ENCODE peak calls at places on chromosome 22, in five cellular contexts. N is fibroblast of the aortic adventitia, K is Peyer's patch, H is transverse colon, U is lower lobe of right lung. B is an unnamed sample.

GRCh38 chr22:36350751-36351594 is 36.8 kb downstream of the MYH9 start:
- DNase-seq in N (no peak), K (no peak), H (no peak), U (no peak), B (no peak)

GRCh38 chr22:41403532-41404318 is 22.0 kb downstream of the TEF start:
- DNase-seq in N (peak), K (peak), H (peak), U (peak), B (peak)

GRCh38 chr22:48192920-48193319 is 1430.5 kb downstream of the TBC1D22A start:
- DNase-seq in N (no peak), K (no peak), H (no peak), U (no peak), B (no peak)

GRCh38 chr22:50585781-50586180 is 3.1 kb upstream of the CHKB start:
- DNase-seq in N (no peak), K (no peak), H (no peak), U (no peak), B (peak)

GRCh38 chr22:19069451-19069850 is 52.8 kb downstream of the DGCR2 start:
- DNase-seq in N (no peak), K (no peak), H (no peak), U (no peak), B (no peak)

GRCh38 chr22:17085277-17086091 is 684 bp downstream of the IL17RA start:
- DNase-seq in N (peak), K (peak), H (peak), U (peak), B (no peak)

GRCh38 chr22:20013382-20013871 is 3.2 kb downstream of the ARVCF start:
- DNase-seq in N (peak), K (peak), H (peak), U (peak), B (peak)

GRCh38 chr22:48947636-48948035 is 880.0 kb downstream of the BRD1 start:
- DNase-seq in N (no peak), K (no peak), H (no peak), U (no peak), B (peak)

GRCh38 chr22:19576460-19577421 is 52.5 kb upstream of the CLDN5 start:
- DNase-seq in N (peak), K (no peak), H (no peak), U (no peak), B (no peak)

GRCh38 chr22:31504282-31504681 is 7.9 kb downstream of the SFI1 start:
- DNase-seq in N (peak), K (no peak), H (no peak), U (no peak), B (no peak)

GRCh38 chr22:37520754-37521153 is 1.5 kb upstream of the CARD10 start:
- DNase-seq in N (no peak), K (no peak), H (no peak), U (no peak), B (no peak)

GRCh38 chr22:37784829-37785495 is 22.8 kb upstream of the GCAT start:
- DNase-seq in N (no peak), K (peak), H (peak), U (peak), B (no peak)

GRCh38 chr22:49632199-49633009 is 195.3 kb downstream of the BRD1 start:
- DNase-seq in N (peak), K (peak), H (peak), U (peak), B (no peak)

GRCh38 chr22:49827307-49827852 is 293 bp downstream of the BRD1 start:
- DNase-seq in N (no peak), K (no peak), H (no peak), U (no peak), B (no peak)

GRCh38 chr22:49271369-49271727 is 556.3 kb downstream of the BRD1 start:
- DNase-seq in N (no peak), K (no peak), H (no peak), U (no peak), B (no peak)

GRCh38 chr22:43399338-43399979 is 12.4 kb upstream of the MPPED1 start:
- DNase-seq in N (no peak), K (no peak), H (no peak), U (peak), B (no peak)
- TF ChIP-seq CTCF in N (no peak), K (no peak), H (no peak), U (no peak), B (no peak)

GRCh38 chr22:23772315-23773246 is at the start of gene MMP11:
- DNase-seq in N (peak), K (peak), H (peak), U (peak), B (no peak)
- TF ChIP-seq CTCF in N (no peak), K (no peak), H (no peak), U (peak), B (peak)

DNA sequence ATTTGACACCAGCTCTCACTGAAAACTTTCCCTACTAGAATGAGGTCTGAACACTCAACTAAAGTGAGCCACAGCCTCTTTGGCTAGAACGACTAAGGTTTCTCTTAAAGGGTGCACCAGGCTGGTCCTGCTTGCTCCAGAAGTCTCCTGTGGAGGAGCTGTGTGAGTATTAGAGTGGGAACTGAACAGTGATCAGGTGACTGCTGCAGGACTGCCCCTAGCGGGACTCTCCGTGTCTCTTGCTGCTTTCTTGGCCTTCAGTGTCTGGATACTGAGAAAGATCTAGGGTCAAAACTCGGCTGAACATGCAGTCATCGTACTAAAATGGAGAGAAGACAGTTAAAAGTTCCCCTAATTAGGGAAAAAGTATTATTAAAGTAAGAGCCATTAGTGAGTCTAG is 34.6 kb downstream of the FAM118A start:
- DNase-seq in N (peak), K (no peak), H (no peak), U (no peak), B (no peak)
- TF ChIP-seq CTCF in N (peak), K (no peak), H (no peak), U (no peak), B (peak)

DNA sequence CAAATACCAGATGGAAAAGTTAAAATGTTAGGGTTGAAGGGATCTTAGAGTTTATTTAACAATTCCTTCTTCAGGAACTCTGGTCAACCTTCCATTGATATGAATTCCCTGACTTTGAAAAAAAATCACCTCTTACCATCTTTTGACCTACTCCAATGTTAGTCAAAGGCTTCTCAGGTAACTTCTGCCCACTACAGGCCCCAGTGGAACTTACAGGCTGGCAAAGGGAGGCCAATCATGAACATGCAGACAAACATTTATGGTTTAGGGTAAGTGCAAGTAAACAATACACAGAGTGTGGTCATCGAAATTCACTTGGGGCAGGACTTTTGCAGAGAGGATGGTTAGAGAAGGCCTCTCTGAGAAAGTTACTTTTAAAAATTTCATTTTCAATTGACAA is 45.1 kb downstream of the SYN3 start:
- DNase-seq in N (no peak), K (no peak), H (no peak), U (no peak), B (no peak)
- TF ChIP-seq CTCF in N (no peak), K (no peak), H (no peak), U (no peak), B (peak)

GRCh38 chr22:44753189-44754042 is 1.0 kb downstream of the ARHGAP8 start:
- DNase-seq in N (peak), K (no peak), H (no peak), U (no peak), B (peak)
- TF ChIP-seq CTCF in N (no peak), K (no peak), H (no peak), U (no peak), B (no peak)